ENCODE peak calls at places on chromosomes 5 and 9, in four cellular contexts. D is HepG2, B is HCT116, C is K562. Q is an unnamed sample.

GRCh38 chr5:171120986-171121622 is 187.9 kb upstream of the TLX3 start:
- DNase-seq in D (no peak), B (no peak), C (no peak), Q (no peak)

GRCh38 chr5:92424785-92425426 is 1041.8 kb upstream of the ARRDC3 start:
- DNase-seq in D (no peak), C (no peak), B (no peak), Q (no peak)

GRCh38 chr5:76691470-76692273 is 24.3 kb upstream of the F2R start:
- DNase-seq in C (no peak), B (no peak), D (no peak), Q (no peak)

GRCh38 chr5:109654455-109654854 is 35.3 kb upstream of the MAN2A1 start:
- DNase-seq in B (no peak), C (no peak), D (no peak), Q (no peak)

GRCh38 chr9:117907420-117907819 is 203.2 kb downstream of the TLR4 start:
- DNase-seq in D (no peak), C (no peak), B (no peak), Q (no peak)

GRCh38 chr9:95167998-95168397 is 149.5 kb downstream of the FANCC start:
- DNase-seq in B (peak), D (peak), C (peak), Q (peak)

GRCh38 chr9:82531795-82532194 is 531.1 kb downstream of the RASEF start:
- DNase-seq in B (no peak), D (peak), C (no peak), Q (no peak)

GRCh38 chr9:121692606-121693505 is 41.4 kb downstream of the DAB2IP start:
- DNase-seq in B (peak), D (peak), C (no peak), Q (no peak)

GRCh38 chr5:126852104-126852531 is 75.2 kb downstream of the LMNB1 start:
- DNase-seq in D (no peak), C (no peak), B (no peak), Q (no peak)
- H3K27ac ChIP-seq in D (no peak), C (no peak), B (no peak), Q (no peak)

GRCh38 chr5:16737620-16738364 is 121.0 kb upstream of the RETREG1 start:
- DNase-seq in C (no peak), D (peak), B (no peak), Q (no peak)
- H3K4me3 ChIP-seq in C (no peak), D (peak), B (no peak), Q (no peak)

DNA sequence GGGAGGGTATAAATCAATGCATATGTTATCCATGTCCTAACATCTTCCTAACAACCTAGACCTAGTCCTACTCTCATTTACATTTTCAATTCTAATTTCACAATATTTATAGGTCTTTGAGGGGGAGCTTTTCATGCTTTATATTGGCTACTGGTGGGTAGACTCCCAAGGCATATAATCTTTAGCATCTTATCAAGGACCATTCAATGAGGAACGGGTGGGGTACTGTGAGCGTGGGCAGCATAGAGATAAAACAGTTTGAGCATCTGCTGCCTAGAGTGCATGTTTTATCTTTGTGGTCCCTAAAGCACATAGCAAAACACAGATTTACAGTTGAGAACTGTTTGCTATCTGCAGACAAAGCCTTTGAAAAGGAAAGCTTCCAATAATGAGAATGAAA is 427.6 kb upstream of the WWC1 start:
- DNase-seq in C (no peak), D (no peak), B (no peak), Q (no peak)
- TF ChIP-seq TCF7L2 in C (no peak), D (no peak), B (no peak), Q (no peak)

GRCh38 chr5:80722916-80723315 is 68.1 kb upstream of the DHFR start:
- DNase-seq in B (no peak), C (no peak), D (no peak), Q (no peak)

GRCh38 chr5:80720181-80720580 is 65.4 kb upstream of the DHFR start:
- DNase-seq in C (no peak), D (no peak), B (no peak), Q (no peak)

DNA sequence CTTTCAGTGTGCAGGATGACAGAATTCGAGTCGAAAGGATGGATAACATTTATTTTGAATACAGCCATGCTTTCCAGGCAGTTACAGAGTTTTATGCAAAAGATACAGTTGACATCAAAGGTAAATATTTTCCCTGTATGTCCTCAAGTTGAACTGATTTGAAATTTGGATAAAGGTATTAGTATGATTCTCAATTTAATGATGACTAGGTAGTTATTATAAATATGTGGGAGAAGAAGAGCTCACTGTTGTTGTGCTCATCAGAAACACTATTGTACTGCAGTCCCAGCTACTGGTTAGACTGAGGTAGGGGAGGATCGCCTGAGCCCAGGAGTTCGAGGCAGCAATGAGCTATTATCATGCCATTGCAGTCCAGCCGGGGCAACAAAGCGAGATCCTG is 70.7 kb upstream of the DHFR start:
- DNase-seq in C (no peak), D (no peak), B (no peak), Q (no peak)
- H3K27ac ChIP-seq in C (no peak), D (no peak), B (no peak), Q (no peak)

GRCh38 chr9:133958756-133959155 is 33.4 kb downstream of the VAV2 start:
- DNase-seq in B (no peak), D (no peak), C (no peak), Q (no peak)

GRCh38 chr9:133957328-133957727 is 34.8 kb downstream of the VAV2 start:
- DNase-seq in C (no peak), B (no peak), D (no peak), Q (no peak)

GRCh38 chr9:133954862-133955529 is 37.1 kb downstream of the VAV2 start:
- DNase-seq in B (no peak), C (no peak), D (no peak), Q (no peak)

GRCh38 chr9:133955821-133956411 is 36.2 kb downstream of the VAV2 start:
- DNase-seq in C (no peak), B (no peak), D (no peak), Q (no peak)

DNA sequence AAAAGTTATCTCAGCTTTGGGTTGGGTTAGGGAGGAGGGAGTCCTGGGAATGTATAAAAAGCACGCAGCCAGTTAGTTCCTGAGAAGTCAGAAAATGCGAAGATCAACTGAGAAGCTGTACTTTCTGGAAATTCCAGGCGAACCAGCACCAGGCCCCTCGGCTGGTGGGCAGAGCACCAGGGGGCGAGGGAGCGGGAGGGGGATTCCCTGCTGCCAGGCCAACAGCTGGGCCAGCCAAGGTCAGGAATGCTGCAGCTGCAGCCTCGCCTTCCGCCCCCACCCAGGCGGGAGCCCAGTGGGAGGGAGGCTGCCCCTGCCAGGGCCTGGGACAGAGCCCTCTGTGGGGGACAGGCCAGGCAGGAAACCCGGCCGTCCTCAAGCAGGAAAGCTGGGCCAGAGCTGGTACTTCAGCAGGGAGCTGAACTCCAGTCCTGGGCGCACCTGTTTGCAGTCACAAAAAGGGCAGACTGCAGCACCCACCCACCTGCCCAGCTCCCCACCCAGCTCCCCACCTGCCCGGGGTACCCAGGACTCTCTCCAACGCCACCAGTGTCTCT is 35.5 kb downstream of the VAV2 start:
- DNase-seq in C (no peak), D (no peak), B (no peak), Q (no peak)
- H3K4me3 ChIP-seq in C (no peak), D (no peak), B (no peak), Q (peak)

GRCh38 chr5:121872846-121873245 is 21.2 kb downstream of the FTMT start:
- DNase-seq in D (no peak), B (no peak), C (no peak), Q (no peak)

GRCh38 chr5:121867403-121867802 is 15.7 kb downstream of the FTMT start:
- DNase-seq in D (no peak), B (no peak), C (no peak), Q (no peak)

GRCh38 chr5:121873409-121873808 is 21.7 kb downstream of the FTMT start:
- DNase-seq in B (no peak), D (no peak), C (no peak), Q (no peak)

GRCh38 chr5:121870489-121870888 is 18.8 kb downstream of the FTMT start:
- DNase-seq in C (no peak), D (no peak), B (peak), Q (peak)
- TF ChIP-seq TCF7L2 in C (no peak), D (no peak), B (no peak), Q (no peak)

GRCh38 chr5:80154749-80155148 is 101.1 kb downstream of the SERINC5 start:
- DNase-seq in C (no peak), B (no peak), D (no peak), Q (no peak)

GRCh38 chr5:80153586-80154126 is 102.2 kb downstream of the SERINC5 start:
- DNase-seq in B (no peak), D (peak), C (no peak), Q (no peak)

GRCh38 chr5:80151890-80152289 is 104.0 kb downstream of the SERINC5 start:
- DNase-seq in D (no peak), C (no peak), B (no peak), Q (no peak)

GRCh38 chr5:80150731-80151130 is 105.1 kb downstream of the SERINC5 start:
- DNase-seq in D (no peak), C (no peak), B (no peak), Q (no peak)

GRCh38 chr5:80152778-80153177 is 103.1 kb downstream of the SERINC5 start:
- DNase-seq in C (no peak), D (no peak), B (no peak), Q (no peak)
- H3K27ac ChIP-seq in C (no peak), D (no peak), B (no peak), Q (no peak)

Q was measured in Panc1.